ENCODE peak calls at places on chromosome 13, in seven cellular contexts. I, J, Q, S, L, R and D are unnamed samples.

GRCh38 chr13:30409911-30410704 is 12.2 kb upstream of the UBE2L5 start:
- DNase-seq in I (no peak), J (peak; percentile 37), Q (peak; percentile 85), S (no peak), L (no peak), R (peak; percentile 31), D (no peak)

GRCh38 chr13:44300895-44301638 is 72.6 kb upstream of the SERP2 start:
- DNase-seq in I (no peak), J (peak; percentile 45), Q (peak; percentile 87), S (peak; percentile 6), L (no peak), R (peak; percentile 54), D (peak; percentile 74)

GRCh38 chr13:93700115-93700514 is 473.5 kb downstream of the GPC6 start:
- DNase-seq in I (no peak), J (no peak), Q (peak; percentile 79), S (no peak), L (no peak), R (no peak), D (no peak)

GRCh38 chr13:26179344-26179743 is 42.8 kb downstream of the RNF6 start:
- DNase-seq in I (no peak), J (no peak), Q (no peak), S (no peak), L (no peak), R (no peak), D (no peak)

GRCh38 chr13:46905249-46905648 is 8.4 kb upstream of the HTR2A start:
- DNase-seq in I (no peak), J (no peak), Q (peak; percentile 26), S (no peak), L (no peak), R (no peak), D (no peak)

GRCh38 chr13:67148219-67148583 is 81.9 kb downstream of the PCDH9 start:
- DNase-seq in I (no peak), J (no peak), Q (peak; percentile 68), S (no peak), L (no peak), R (no peak), D (peak; percentile 82)

GRCh38 chr13:94712812-94713555 is 639 bp upstream of the SOX21 start:
- DNase-seq in I (no peak), J (no peak), Q (peak; percentile 46), S (no peak), L (no peak), R (no peak), D (peak; percentile 74)

GRCh38 chr13:71644579-71644978 is 222.4 kb downstream of the DACH1 start:
- DNase-seq in I (no peak), J (no peak), Q (no peak), S (no peak), L (no peak), R (no peak), D (no peak)

GRCh38 chr13:98697833-98698232 is 54.6 kb downstream of the SLC15A1 start:
- DNase-seq in I (no peak), J (no peak), Q (no peak), S (no peak), L (no peak), R (no peak), D (no peak)

GRCh38 chr13:60591348-60591747 is 194.3 kb downstream of the TDRD3 start:
- DNase-seq in I (no peak), J (no peak), Q (peak; percentile 48), S (no peak), L (no peak), R (no peak), D (no peak)

GRCh38 chr13:49023441-49023840 is 47.7 kb downstream of the FNDC3A start:
- DNase-seq in I (no peak), J (no peak), Q (peak; percentile 92), S (no peak), L (no peak), R (no peak), D (peak; percentile 28)

GRCh38 chr13:63201493-63201892 is 1785.8 kb upstream of the PCDH20 start:
- DNase-seq in I (no peak), J (no peak), Q (no peak), S (no peak), L (no peak), R (no peak), D (no peak)

DNA sequence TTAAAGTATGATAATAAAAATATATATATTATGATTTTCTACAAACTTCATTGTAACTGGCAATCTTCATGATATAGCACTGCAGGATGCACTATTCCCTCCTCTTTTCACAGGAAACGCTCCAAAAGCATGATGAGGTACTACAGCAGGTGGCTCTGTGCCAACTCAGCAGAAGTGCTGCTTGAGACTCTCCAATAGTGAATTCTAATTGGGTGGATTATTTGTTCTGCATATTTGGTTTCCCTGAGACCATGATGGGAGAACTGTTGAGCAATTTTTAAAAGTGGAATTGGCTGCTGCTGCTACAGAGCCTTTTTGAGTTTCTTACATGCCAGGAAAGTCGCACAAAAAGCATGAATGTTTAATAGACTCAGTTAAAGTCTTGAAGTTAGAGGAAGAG is 1782.4 kb upstream of the PCDH20 start:
- DNase-seq in I (no peak), J (no peak), Q (peak; percentile 45), S (no peak), L (no peak), R (no peak), D (no peak)
- TF ChIP-seq POLR2A in I (no peak), J (no peak), Q (no peak), S (no peak), L (no peak), R (no peak), D (no peak)

GRCh38 chr13:42575938-42576337 is 2.0 kb downstream of the TNFSF11 start:
- DNase-seq in I (no peak), J (no peak), Q (no peak), S (no peak), L (no peak), R (no peak), D (no peak)

GRCh38 chr13:42571895-42572294 is 2.1 kb upstream of the TNFSF11 start:
- DNase-seq in I (no peak), J (no peak), Q (no peak), S (no peak), L (no peak), R (no peak), D (no peak)

GRCh38 chr13:42574011-42574410 is at the start of gene TNFSF11:
- DNase-seq in I (no peak), J (no peak), Q (no peak), S (peak; percentile 40), L (no peak), R (no peak), D (no peak)

GRCh38 chr13:42577538-42577937 is 3.6 kb downstream of the TNFSF11 start:
- DNase-seq in I (no peak), J (no peak), Q (no peak), S (no peak), L (no peak), R (no peak), D (no peak)

DNA sequence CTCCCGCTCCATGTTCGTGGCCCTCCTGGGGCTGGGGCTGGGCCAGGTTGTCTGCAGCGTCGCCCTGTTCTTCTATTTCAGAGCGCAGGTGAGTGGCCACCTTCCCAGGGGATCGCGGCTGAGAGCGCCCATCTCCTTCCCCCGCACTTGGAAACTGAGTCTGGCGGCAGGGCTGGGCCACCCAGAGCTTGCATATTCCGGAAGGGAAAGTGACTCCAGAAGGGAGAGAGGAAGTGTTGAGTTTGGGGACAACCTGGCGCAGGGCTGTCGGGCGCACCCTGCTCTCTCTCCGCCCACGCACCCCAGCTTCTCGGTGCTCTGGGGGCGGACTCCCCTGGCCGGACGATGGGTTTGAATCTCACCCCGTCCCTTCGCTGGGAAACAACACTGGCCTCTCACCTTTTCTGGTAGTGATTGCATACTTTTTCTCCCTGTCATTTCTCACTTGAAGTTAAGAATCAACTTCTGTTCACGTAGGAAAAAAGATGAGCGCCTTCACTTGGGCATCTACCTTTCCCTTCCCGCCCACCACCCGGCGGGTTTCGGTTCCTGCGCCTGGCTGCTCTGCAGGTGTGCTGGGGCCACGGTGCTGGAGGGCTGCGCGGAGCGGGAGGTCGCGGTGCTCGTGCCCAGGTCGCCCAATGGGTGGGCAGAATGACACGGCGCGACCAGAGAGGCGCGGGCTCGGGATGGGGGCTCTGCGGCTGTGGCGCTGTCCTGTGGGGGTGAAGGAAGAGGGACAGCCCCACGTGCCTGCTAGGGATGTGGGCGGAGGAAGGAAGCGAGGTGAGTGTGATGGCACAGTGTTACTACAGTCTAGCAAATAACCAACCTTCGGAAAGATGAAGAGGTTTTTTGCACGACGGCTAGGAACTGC is 721 bp downstream of the TNFSF11 start:
- DNase-seq in I (no peak), J (no peak), Q (no peak), S (peak; percentile 61), L (no peak), R (no peak), D (no peak)
- TF ChIP-seq POLR2A in I (no peak), J (no peak), Q (no peak), S (peak; percentile 73), L (no peak), R (no peak), D (no peak)

GRCh38 chr13:24159921-24160324 is 597 bp upstream of the SPATA13 start:
- DNase-seq in I (no peak), J (peak; percentile 50), Q (no peak), S (no peak), L (no peak), R (no peak), D (peak; percentile 18)

GRCh38 chr13:24159362-24159761 is 1.2 kb upstream of the SPATA13 start:
- DNase-seq in I (no peak), J (no peak), Q (no peak), S (no peak), L (no peak), R (no peak), D (no peak)

GRCh38 chr13:24162604-24163003 is 2.1 kb downstream of the SPATA13 start:
- DNase-seq in I (no peak), J (no peak), Q (no peak), S (no peak), L (no peak), R (no peak), D (no peak)

GRCh38 chr13:24161980-24162517 is 1.5 kb downstream of the SPATA13 start:
- DNase-seq in I (no peak), J (no peak), Q (no peak), S (no peak), L (no peak), R (no peak), D (no peak)

GRCh38 chr13:24161010-24161775 is 673 bp downstream of the SPATA13 start:
- DNase-seq in I (no peak), J (no peak), Q (no peak), S (peak; percentile 43), L (peak; percentile 88), R (peak; percentile 21), D (peak; percentile 19)
- TF ChIP-seq POLR2A in I (no peak), J (no peak), Q (no peak), S (no peak), L (no peak), R (no peak), D (no peak)

GRCh38 chr13:52010890-52011689 is at the start of gene ATP7B:
- DNase-seq in I (no peak), J (no peak), Q (no peak), S (peak; percentile 24), L (peak; percentile 90), R (peak; percentile 22), D (peak; percentile 10)

GRCh38 chr13:52012512-52012836 is 276 bp downstream of the ALG11 start:
- DNase-seq in I (no peak), J (no peak), Q (no peak), S (no peak), L (no peak), R (no peak), D (no peak)

GRCh38 chr13:52009985-52010384 is 1.3 kb downstream of the ATP7B start:
- DNase-seq in I (no peak), J (no peak), Q (no peak), S (no peak), L (no peak), R (no peak), D (no peak)

GRCh38 chr13:52016296-52016695 is 4.1 kb downstream of the ALG11 start:
- DNase-seq in I (no peak), J (no peak), Q (no peak), S (no peak), L (no peak), R (no peak), D (no peak)

GRCh38 chr13:52011690-52012511 is at the start of gene ALG11:
- DNase-seq in I (peak; percentile 99), J (peak; percentile 99), Q (peak; percentile 97), S (peak; percentile 92), L (peak; percentile 100), R (peak; percentile 99), D (peak; percentile 100)
- TF ChIP-seq POLR2A in I (no peak), J (peak; percentile 28), Q (peak; percentile 86), S (peak; percentile 90), L (no peak), R (peak; percentile 30), D (peak; percentile 89)